ENCODE peak calls at places on chromosomes 5 and 9, in seven cellular contexts. One of them, this sample, is unnamed.
A peak's percentile ranks its signal among the peaks of the same experiment; 100 is the strongest.

GRCh38 chr5:122403965-122404364 is 91.9 kb downstream of the SNCAIP start:
- DNase-seq in kidney glomerular epithelial cell: no peak
- DNase-seq in fibroblast of mammary gland: no peak
- DNase-seq in amniotic stem cell: no peak
- DNase-seq in ELF-1: no peak
- DNase-seq in CD8-positive, alpha-beta memory T cell: no peak
- DNase-seq in HEK293T: no peak
- DNase-seq in this sample: no peak

GRCh38 chr5:177423671-177424070 is 2.8 kb upstream of the GRK6 start:
- DNase-seq in ELF-1: no peak
- DNase-seq in CD8-positive, alpha-beta memory T cell: no peak
- DNase-seq in kidney glomerular epithelial cell: no peak
- DNase-seq in fibroblast of mammary gland: no peak
- DNase-seq in HEK293T: no peak
- DNase-seq in amniotic stem cell: no peak
- DNase-seq in this sample: no peak

GRCh38 chr9:76109953-76110352 is 219.5 kb downstream of the PCSK5 start:
- DNase-seq in HEK293T: no peak
- DNase-seq in ELF-1: no peak
- DNase-seq in amniotic stem cell: peak; percentile 26
- DNase-seq in fibroblast of mammary gland: peak; percentile 13
- DNase-seq in CD8-positive, alpha-beta memory T cell: no peak
- DNase-seq in kidney glomerular epithelial cell: no peak
- DNase-seq in this sample: no peak

GRCh38 chr9:90916147-90916734 is 114.6 kb downstream of the SYK start:
- DNase-seq in kidney glomerular epithelial cell: peak; percentile 37
- DNase-seq in amniotic stem cell: no peak
- DNase-seq in HEK293T: no peak
- DNase-seq in fibroblast of mammary gland: peak; percentile 63
- DNase-seq in ELF-1: no peak
- DNase-seq in CD8-positive, alpha-beta memory T cell: no peak
- DNase-seq in this sample: no peak

GRCh38 chr9:76602191-76602590 is 143.2 kb downstream of the GCNT1 start:
- DNase-seq in fibroblast of mammary gland: no peak
- DNase-seq in ELF-1: no peak
- DNase-seq in HEK293T: no peak
- DNase-seq in kidney glomerular epithelial cell: no peak
- DNase-seq in amniotic stem cell: no peak
- DNase-seq in CD8-positive, alpha-beta memory T cell: no peak
- DNase-seq in this sample: no peak

GRCh38 chr5:108615216-108615615 is 132.5 kb upstream of the FER start:
- DNase-seq in kidney glomerular epithelial cell: no peak
- DNase-seq in CD8-positive, alpha-beta memory T cell: no peak
- DNase-seq in amniotic stem cell: no peak
- DNase-seq in fibroblast of mammary gland: peak; percentile 76
- DNase-seq in ELF-1: no peak
- DNase-seq in HEK293T: no peak
- DNase-seq in this sample: no peak

GRCh38 chr5:114447084-114447773 is 85.4 kb downstream of the KCNN2 start:
- DNase-seq in kidney glomerular epithelial cell: no peak
- DNase-seq in fibroblast of mammary gland: peak; percentile 2
- DNase-seq in ELF-1: no peak
- DNase-seq in HEK293T: peak; percentile 16
- DNase-seq in CD8-positive, alpha-beta memory T cell: no peak
- DNase-seq in amniotic stem cell: no peak
- DNase-seq in this sample: no peak

GRCh38 chr9:130713286-130713975 is 19.9 kb downstream of the EXOSC2 start:
- DNase-seq in HEK293T: no peak
- DNase-seq in kidney glomerular epithelial cell: peak; percentile 2
- DNase-seq in fibroblast of mammary gland: peak; percentile 32
- DNase-seq in ELF-1: peak; percentile 33
- DNase-seq in CD8-positive, alpha-beta memory T cell: no peak
- DNase-seq in amniotic stem cell: peak; percentile 24
- DNase-seq in this sample: peak; percentile 32

GRCh38 chr5:77180167-77181081 is 30.1 kb upstream of the PDE8B start:
- DNase-seq in amniotic stem cell: no peak
- DNase-seq in CD8-positive, alpha-beta memory T cell: no peak
- DNase-seq in HEK293T: no peak
- DNase-seq in kidney glomerular epithelial cell: no peak
- DNase-seq in ELF-1: peak; percentile 27
- DNase-seq in fibroblast of mammary gland: no peak
- DNase-seq in this sample: peak; percentile 41

GRCh38 chr9:96071245-96072124 is 196.0 kb downstream of the ERCC6L2 start:
- DNase-seq in HEK293T: peak; percentile 63
- DNase-seq in fibroblast of mammary gland: peak; percentile 55
- DNase-seq in kidney glomerular epithelial cell: no peak
- DNase-seq in amniotic stem cell: no peak
- DNase-seq in CD8-positive, alpha-beta memory T cell: no peak
- DNase-seq in ELF-1: no peak
- DNase-seq in this sample: no peak

This sample was measured in body of pancreas.